ENCODE peak calls at places on chromosomes 4 and X, in seven cellular contexts. R is natural killer cell, Q is mucosa of descending colon, H is fibroblast of lung, N is GM23338, L is IMR-90, X is uterus. F is an unnamed sample.

GRCh38 chrX:111041018-111041462 is 55.0 kb upstream of the PAK3 start:
- DNase-seq in R (no peak), Q (no peak), H (peak; percentile 83), N (peak; percentile 5), L (peak; percentile 90), X (no peak), F (no peak)

GRCh38 chr4:184382189-184382846 is 92.0 kb downstream of the IRF2 start:
- DNase-seq in R (no peak), Q (no peak), H (no peak), N (no peak), L (no peak), X (no peak), F (no peak)

GRCh38 chrX:53073115-53073581 is 9.0 kb upstream of the TSPYL2 start:
- DNase-seq in R (no peak), Q (no peak), H (no peak), N (peak; percentile 33), L (no peak), X (no peak), F (no peak)

GRCh38 chrX:71282514-71283408 is 674 bp upstream of the NONO start:
- DNase-seq in R (no peak), Q (no peak), H (no peak), N (peak; percentile 23), L (peak; percentile 45), X (no peak), F (peak; percentile 39)

GRCh38 chrX:119887721-119888425 is 7.8 kb upstream of the AKAP14 start:
- DNase-seq in R (peak; percentile 38), Q (peak; percentile 80), H (peak; percentile 49), N (peak; percentile 89), L (peak; percentile 30), X (peak; percentile 24), F (peak; percentile 43)

GRCh38 chr4:103626296-103626695 is 93.5 kb downstream of the TACR3 start:
- DNase-seq in R (no peak), Q (no peak), H (no peak), N (peak; percentile 22), L (no peak), X (no peak), F (no peak)

GRCh38 chr4:138677212-138677611 is 338.4 kb upstream of the NOCT start:
- DNase-seq in R (no peak), Q (no peak), H (no peak), N (no peak), L (no peak), X (no peak), F (no peak)

GRCh38 chr4:149065753-149066152 is 623.5 kb upstream of the NR3C2 start:
- DNase-seq in R (no peak), Q (no peak), H (no peak), N (peak; percentile 47), L (no peak), X (no peak), F (no peak)

GRCh38 chr4:180335571-180335970 is 1907.6 kb upstream of the TENM3 start:
- DNase-seq in R (no peak), Q (no peak), H (no peak), N (no peak), L (no peak), X (no peak), F (no peak)

GRCh38 chr4:152304220-152304619 is 231.7 kb downstream of the FBXW7 start:
- DNase-seq in R (no peak), Q (no peak), H (no peak), N (no peak), L (peak; percentile 2), X (no peak), F (no peak)

GRCh38 chr4:8914461-8915171 is 43.0 kb upstream of the HMX1 start:
- DNase-seq in R (peak; percentile 10), Q (no peak), H (no peak), N (no peak), L (no peak), X (no peak), F (no peak)

GRCh38 chr4:19155568-19155967 is 1096.1 kb upstream of the SLIT2 start:
- DNase-seq in R (no peak), Q (no peak), H (no peak), N (peak; percentile 28), L (no peak), X (no peak), F (no peak)

GRCh38 chr4:122700178-122700725 is 32.3 kb upstream of the BBS12 start:
- DNase-seq in R (no peak), Q (peak; percentile 71), H (peak; percentile 61), N (peak; percentile 24), L (peak; percentile 65), X (peak; percentile 83), F (no peak)

GRCh38 chr4:3244002-3244401 is 5.0 kb upstream of the MSANTD1 start:
- DNase-seq in R (no peak), Q (no peak), H (no peak), N (no peak), L (no peak), X (no peak), F (no peak)

GRCh38 chr4:110902500-110902899 is 279.6 kb upstream of the PITX2 start:
- DNase-seq in R (no peak), Q (no peak), H (no peak), N (no peak), L (peak; percentile 11), X (no peak), F (no peak)

GRCh38 chr4:64821612-64822011 is 412.4 kb upstream of the TECRL start:
- DNase-seq in R (no peak), Q (no peak), H (no peak), N (no peak), L (no peak), X (no peak), F (no peak)

GRCh38 chrX:31934842-31935241 is 863.0 kb upstream of the FTHL17 start:
- DNase-seq in R (no peak), Q (no peak), H (no peak), N (peak; percentile 2), L (no peak), X (no peak), F (no peak)

GRCh38 chrX:100642296-100642695 is 1.7 kb upstream of the SRPX2 start:
- DNase-seq in R (no peak), Q (no peak), H (no peak), N (peak; percentile 31), L (no peak), X (no peak), F (no peak)

GRCh38 chrX:108186811-108187210 is 95.2 kb downstream of the ATG4A start:
- DNase-seq in R (no peak), Q (no peak), H (peak; percentile 79), N (no peak), L (peak; percentile 87), X (no peak), F (peak; percentile 58)

GRCh38 chr4:41678086-41678485 is 70.4 kb downstream of the PHOX2B start:
- DNase-seq in R (no peak), Q (no peak), H (peak; percentile 21), N (no peak), L (peak; percentile 60), X (no peak), F (no peak)

GRCh38 chr4:70715097-70715496 is 6.7 kb upstream of the RUFY3 start:
- DNase-seq in R (no peak), Q (no peak), H (peak; percentile 42), N (no peak), L (peak; percentile 52), X (no peak), F (no peak)

GRCh38 chrX:39813631-39814246 is 284.0 kb downstream of the BCOR start:
- DNase-seq in R (no peak), Q (peak; percentile 43), H (peak; percentile 89), N (no peak), L (peak; percentile 69), X (peak; percentile 66), F (peak; percentile 33)

GRCh38 chr4:98181815-98182214 is 38.5 kb upstream of the STPG2 start:
- DNase-seq in R (no peak), Q (no peak), H (peak; percentile 12), N (peak; percentile 39), L (peak; percentile 14), X (no peak), F (no peak)

DNA sequence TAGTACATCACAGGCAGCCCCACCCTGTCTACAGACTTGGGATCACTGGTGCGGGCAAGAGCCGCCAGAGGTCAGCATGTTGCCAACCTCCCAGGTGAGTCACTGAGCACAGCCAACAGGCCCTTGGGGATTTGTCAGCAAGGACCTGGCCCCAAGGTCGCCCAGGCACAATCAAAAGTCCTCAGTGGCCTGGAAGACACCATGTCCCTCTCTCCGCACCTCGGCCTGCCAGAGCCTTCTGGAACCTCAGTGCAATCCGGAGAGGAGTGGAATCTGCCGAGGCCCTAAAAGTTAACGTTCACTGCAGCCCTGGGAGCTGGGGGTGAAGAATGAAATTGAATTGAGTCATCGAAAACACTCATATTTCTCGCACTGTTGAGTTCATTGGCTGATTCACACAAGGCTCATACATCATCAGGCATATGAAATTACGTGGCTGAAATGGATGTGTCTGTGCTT is 74.3 kb downstream of the WFS1 start:
- DNase-seq in R (no peak), Q (no peak), H (peak; percentile 63), N (no peak), L (peak; percentile 80), X (no peak), F (peak; percentile 74)
- TF ChIP-seq CTCF in R (no peak), Q (no peak), H (no peak), N (peak; percentile 48), L (no peak), X (peak; percentile 6), F (peak; percentile 55)

GRCh38 chr4:22389240-22389871 is 126.5 kb downstream of the ADGRA3 start:
- DNase-seq in R (no peak), Q (peak; percentile 39), H (peak; percentile 88), N (peak; percentile 80), L (peak; percentile 85), X (peak; percentile 49), F (peak; percentile 79)
- TF ChIP-seq CTCF in R (peak; percentile 57), Q (peak; percentile 52), H (peak; percentile 88), N (peak; percentile 86), L (peak; percentile 96), X (peak; percentile 81), F (peak; percentile 95)

DNA sequence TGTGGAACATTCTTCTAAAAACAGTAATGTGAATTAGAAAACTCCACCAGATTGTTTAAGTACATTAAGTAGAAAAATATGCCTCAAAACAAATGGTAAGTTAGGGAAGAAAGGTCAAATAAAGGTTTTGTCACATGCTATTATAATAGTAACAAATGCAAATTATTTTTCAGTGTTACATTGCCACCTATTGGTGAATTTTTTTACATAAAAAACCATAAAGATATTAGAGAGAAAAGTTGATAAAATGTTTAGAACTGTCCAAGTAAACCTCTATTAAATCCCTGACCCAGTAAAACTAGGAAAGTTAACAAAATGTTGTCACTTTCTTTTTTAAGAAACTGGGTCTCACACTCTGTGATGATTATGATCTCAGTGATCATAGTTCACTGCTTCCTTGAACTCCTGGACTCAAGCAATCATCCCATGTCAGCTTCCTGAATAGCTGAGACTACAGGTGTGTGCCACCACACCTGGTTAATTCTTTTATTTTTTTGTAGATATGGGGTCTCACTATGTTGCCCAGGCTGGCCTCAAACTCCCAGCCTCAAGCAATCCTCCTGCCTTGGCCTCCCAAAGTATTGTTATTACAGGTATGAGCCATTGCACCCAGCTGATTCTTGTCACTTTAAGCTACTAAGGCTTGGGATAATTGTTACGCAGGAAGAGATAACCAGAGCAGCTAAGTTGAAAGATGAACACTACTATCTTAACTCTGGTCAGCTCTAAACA is 157.6 kb downstream of the ATRX start:
- DNase-seq in R (no peak), Q (no peak), H (peak; percentile 16), N (no peak), L (no peak), X (no peak), F (no peak)
- TF ChIP-seq CTCF in R (no peak), Q (no peak), H (no peak), N (no peak), L (peak; percentile 8), X (no peak), F (peak; percentile 60)

DNA sequence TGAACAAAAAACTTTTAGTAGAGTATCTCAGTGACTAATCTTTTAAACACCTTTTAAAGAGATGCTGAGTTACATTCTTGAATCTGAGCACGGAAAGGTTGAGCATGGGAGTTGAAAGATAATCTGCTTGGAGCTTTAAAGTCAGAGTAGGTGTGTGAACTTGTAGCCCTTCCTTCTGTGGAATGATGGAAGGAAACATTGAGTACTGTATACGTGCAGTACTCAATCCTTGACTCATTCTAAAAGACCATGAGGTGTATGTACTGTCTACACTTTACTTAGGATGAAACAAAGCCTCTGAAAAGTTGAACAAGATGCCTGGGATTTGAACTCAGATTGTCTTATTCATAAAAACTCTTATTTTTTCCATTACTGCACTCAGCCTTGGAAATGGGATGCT is 3.4 kb downstream of the ENOPH1 start:
- DNase-seq in R (no peak), Q (no peak), H (no peak), N (no peak), L (no peak), X (no peak), F (no peak)
- TF ChIP-seq CTCF in R (no peak), Q (no peak), H (no peak), N (no peak), L (no peak), X (no peak), F (no peak)